ENCODE peak calls at places on chromosomes 7 and 10, in eight cellular contexts. One of them, this sample, is unnamed.

GRCh38 chr10:62071846-62072281 is 170.4 kb downstream of the ARID5B start:
- DNase-seq in fibroblast of lung: peak; percentile 81
- DNase-seq in mucosa of descending colon: no peak
- DNase-seq in transverse colon: no peak
- DNase-seq in mesendoderm: no peak
- DNase-seq in iPS DF 6.9: no peak
- DNase-seq in GM23248: peak; percentile 73
- DNase-seq in IMR-90: peak; percentile 78
- DNase-seq in this sample: no peak

GRCh38 chr7:12221414-12221813 is 10.3 kb downstream of the TMEM106B start:
- DNase-seq in fibroblast of lung: no peak
- DNase-seq in mesendoderm: no peak
- DNase-seq in iPS DF 6.9: no peak
- DNase-seq in IMR-90: no peak
- DNase-seq in mucosa of descending colon: no peak
- DNase-seq in transverse colon: no peak
- DNase-seq in GM23248: no peak
- DNase-seq in this sample: no peak

GRCh38 chr10:978826-979421 is 9.3 kb upstream of the GTPBP4 start:
- DNase-seq in fibroblast of lung: no peak
- DNase-seq in mucosa of descending colon: no peak
- DNase-seq in mesendoderm: no peak
- DNase-seq in GM23248: peak; percentile 26
- DNase-seq in IMR-90: no peak
- DNase-seq in transverse colon: no peak
- DNase-seq in iPS DF 6.9: no peak
- DNase-seq in this sample: no peak

GRCh38 chr10:93746844-93747284 is 10.9 kb upstream of the LGI1 start:
- DNase-seq in iPS DF 6.9: peak; percentile 41
- DNase-seq in transverse colon: peak; percentile 22
- DNase-seq in IMR-90: peak; percentile 89
- DNase-seq in GM23248: peak; percentile 83
- DNase-seq in fibroblast of lung: peak; percentile 98
- DNase-seq in mesendoderm: peak; percentile 97
- DNase-seq in mucosa of descending colon: peak; percentile 51
- DNase-seq in this sample: no peak

GRCh38 chr7:114630186-114630824 is 215.7 kb downstream of the FOXP2 start:
- DNase-seq in transverse colon: no peak
- DNase-seq in fibroblast of lung: no peak
- DNase-seq in GM23248: no peak
- DNase-seq in iPS DF 6.9: no peak
- DNase-seq in mesendoderm: peak; percentile 21
- DNase-seq in IMR-90: no peak
- DNase-seq in mucosa of descending colon: no peak
- DNase-seq in this sample: no peak

GRCh38 chr7:80630611-80631010 is 7.8 kb upstream of the CD36 start:
- DNase-seq in fibroblast of lung: peak; percentile 12
- DNase-seq in mesendoderm: no peak
- DNase-seq in IMR-90: peak; percentile 34
- DNase-seq in transverse colon: no peak
- DNase-seq in GM23248: no peak
- DNase-seq in mucosa of descending colon: no peak
- DNase-seq in iPS DF 6.9: no peak
- DNase-seq in this sample: no peak

GRCh38 chr10:73577788-73578187 is 13.4 kb downstream of the USP54 start:
- DNase-seq in iPS DF 6.9: no peak
- DNase-seq in transverse colon: peak; percentile 63
- DNase-seq in GM23248: peak; percentile 70
- DNase-seq in mucosa of descending colon: peak; percentile 45
- DNase-seq in IMR-90: peak; percentile 59
- DNase-seq in fibroblast of lung: peak; percentile 86
- DNase-seq in mesendoderm: peak; percentile 57
- DNase-seq in this sample: no peak

GRCh38 chr7:41114166-41114565 is 588.7 kb downstream of the INHBA start:
- DNase-seq in GM23248: peak; percentile 34
- DNase-seq in mucosa of descending colon: no peak
- DNase-seq in iPS DF 6.9: no peak
- DNase-seq in mesendoderm: no peak
- DNase-seq in transverse colon: no peak
- DNase-seq in fibroblast of lung: peak; percentile 70
- DNase-seq in IMR-90: peak; percentile 94
- DNase-seq in this sample: no peak

GRCh38 chr10:114879541-114880158 is 58.1 kb downstream of the FHIP2A start:
- DNase-seq in IMR-90: peak; percentile 16
- DNase-seq in GM23248: peak; percentile 49
- DNase-seq in mesendoderm: peak; percentile 80
- DNase-seq in transverse colon: peak; percentile 18
- DNase-seq in iPS DF 6.9: no peak
- DNase-seq in mucosa of descending colon: peak; percentile 19
- DNase-seq in fibroblast of lung: peak; percentile 17
- DNase-seq in this sample: no peak

GRCh38 chr7:132256721-132257212 is 319.5 kb downstream of the PLXNA4 start:
- DNase-seq in fibroblast of lung: no peak
- DNase-seq in transverse colon: no peak
- DNase-seq in GM23248: no peak
- DNase-seq in iPS DF 6.9: no peak
- DNase-seq in IMR-90: no peak
- DNase-seq in mesendoderm: no peak
- DNase-seq in mucosa of descending colon: no peak
- DNase-seq in this sample: no peak

GRCh38 chr7:2732959-2733584 is 45.1 kb downstream of the AMZ1 start:
- DNase-seq in mesendoderm: no peak
- DNase-seq in GM23248: peak; percentile 64
- DNase-seq in iPS DF 6.9: no peak
- DNase-seq in mucosa of descending colon: peak; percentile 41
- DNase-seq in fibroblast of lung: peak; percentile 78
- DNase-seq in IMR-90: peak; percentile 41
- DNase-seq in transverse colon: peak; percentile 46
- DNase-seq in this sample: no peak

GRCh38 chr10:77355844-77356243 is 281.8 kb downstream of the KCNMA1 start:
- DNase-seq in mesendoderm: no peak
- DNase-seq in fibroblast of lung: peak; percentile 79
- DNase-seq in mucosa of descending colon: no peak
- DNase-seq in transverse colon: no peak
- DNase-seq in iPS DF 6.9: no peak
- DNase-seq in GM23248: peak; percentile 90
- DNase-seq in IMR-90: peak; percentile 95
- DNase-seq in this sample: no peak

GRCh38 chr7:2824678-2825461 is 19.2 kb downstream of the GNA12 start:
- DNase-seq in transverse colon: no peak
- DNase-seq in mucosa of descending colon: no peak
- DNase-seq in mesendoderm: peak; percentile 73
- DNase-seq in fibroblast of lung: peak; percentile 78
- DNase-seq in iPS DF 6.9: peak; percentile 91
- DNase-seq in IMR-90: peak; percentile 37
- DNase-seq in GM23248: no peak
- DNase-seq in this sample: no peak

GRCh38 chr7:81462672-81463071 is 307.2 kb downstream of the HGF start:
- DNase-seq in fibroblast of lung: peak; percentile 69
- DNase-seq in mesendoderm: no peak
- DNase-seq in IMR-90: peak; percentile 85
- DNase-seq in mucosa of descending colon: no peak
- DNase-seq in GM23248: peak; percentile 60
- DNase-seq in iPS DF 6.9: no peak
- DNase-seq in transverse colon: no peak
- DNase-seq in this sample: no peak

GRCh38 chr10:130403153-130403890 is 267.1 kb downstream of the GLRX3 start:
- DNase-seq in fibroblast of lung: no peak
- DNase-seq in transverse colon: no peak
- DNase-seq in iPS DF 6.9: no peak
- DNase-seq in IMR-90: no peak
- DNase-seq in mesendoderm: no peak
- DNase-seq in GM23248: no peak
- DNase-seq in mucosa of descending colon: no peak
- DNase-seq in this sample: no peak

GRCh38 chr10:133257489-133258065 is 19.1 kb downstream of the ADAM8 start:
- DNase-seq in IMR-90: no peak
- DNase-seq in fibroblast of lung: peak; percentile 32
- DNase-seq in mesendoderm: peak; percentile 73
- DNase-seq in GM23248: peak; percentile 29
- DNase-seq in transverse colon: peak; percentile 84
- DNase-seq in iPS DF 6.9: no peak
- DNase-seq in mucosa of descending colon: peak; percentile 87
- DNase-seq in this sample: no peak

GRCh38 chr10:121914661-121915060 is 13.2 kb downstream of the ATE1 start:
- DNase-seq in iPS DF 6.9: no peak
- DNase-seq in mesendoderm: no peak
- DNase-seq in GM23248: no peak
- DNase-seq in fibroblast of lung: no peak
- DNase-seq in transverse colon: no peak
- DNase-seq in IMR-90: no peak
- DNase-seq in mucosa of descending colon: no peak
- DNase-seq in this sample: no peak

GRCh38 chr7:9407816-9408215 is 974.4 kb downstream of the NXPH1 start:
- DNase-seq in transverse colon: no peak
- DNase-seq in mesendoderm: no peak
- DNase-seq in GM23248: no peak
- DNase-seq in mucosa of descending colon: no peak
- DNase-seq in fibroblast of lung: peak; percentile 93
- DNase-seq in iPS DF 6.9: no peak
- DNase-seq in IMR-90: no peak
- DNase-seq in this sample: no peak

GRCh38 chr7:101258243-101258731 is 13.4 kb upstream of the FIS1 start:
- DNase-seq in mucosa of descending colon: no peak
- DNase-seq in GM23248: peak; percentile 28
- DNase-seq in transverse colon: no peak
- DNase-seq in IMR-90: no peak
- DNase-seq in iPS DF 6.9: no peak
- DNase-seq in mesendoderm: no peak
- DNase-seq in fibroblast of lung: no peak
- DNase-seq in this sample: no peak

GRCh38 chr10:52949899-52950298 is 177.3 kb upstream of the MBL2 start:
- DNase-seq in mesendoderm: peak; percentile 69
- DNase-seq in IMR-90: no peak
- DNase-seq in transverse colon: peak; percentile 13
- DNase-seq in mucosa of descending colon: peak; percentile 30
- DNase-seq in GM23248: no peak
- DNase-seq in fibroblast of lung: no peak
- DNase-seq in iPS DF 6.9: no peak
- DNase-seq in this sample: no peak

GRCh38 chr10:103445767-103446567 is 6.2 kb downstream of the CALHM2 start:
- DNase-seq in fibroblast of lung: peak; percentile 35
- DNase-seq in transverse colon: peak; percentile 31
- DNase-seq in iPS DF 6.9: no peak
- DNase-seq in IMR-90: peak; percentile 52
- DNase-seq in GM23248: peak; percentile 87
- DNase-seq in mucosa of descending colon: peak; percentile 28
- DNase-seq in mesendoderm: no peak
- DNase-seq in this sample: no peak

GRCh38 chr7:19464241-19464640 is 244.6 kb downstream of the POLR1F start:
- DNase-seq in iPS DF 6.9: no peak
- DNase-seq in IMR-90: peak; percentile 36
- DNase-seq in fibroblast of lung: peak; percentile 7
- DNase-seq in mesendoderm: no peak
- DNase-seq in GM23248: peak; percentile 9
- DNase-seq in transverse colon: no peak
- DNase-seq in mucosa of descending colon: no peak
- DNase-seq in this sample: no peak

GRCh38 chr10:131041361-131041916 is 270.1 kb downstream of the TCERG1L start:
- DNase-seq in GM23248: no peak
- DNase-seq in fibroblast of lung: no peak
- DNase-seq in IMR-90: no peak
- DNase-seq in mucosa of descending colon: no peak
- DNase-seq in transverse colon: no peak
- DNase-seq in mesendoderm: no peak
- DNase-seq in iPS DF 6.9: no peak
- DNase-seq in this sample: no peak

DNA sequence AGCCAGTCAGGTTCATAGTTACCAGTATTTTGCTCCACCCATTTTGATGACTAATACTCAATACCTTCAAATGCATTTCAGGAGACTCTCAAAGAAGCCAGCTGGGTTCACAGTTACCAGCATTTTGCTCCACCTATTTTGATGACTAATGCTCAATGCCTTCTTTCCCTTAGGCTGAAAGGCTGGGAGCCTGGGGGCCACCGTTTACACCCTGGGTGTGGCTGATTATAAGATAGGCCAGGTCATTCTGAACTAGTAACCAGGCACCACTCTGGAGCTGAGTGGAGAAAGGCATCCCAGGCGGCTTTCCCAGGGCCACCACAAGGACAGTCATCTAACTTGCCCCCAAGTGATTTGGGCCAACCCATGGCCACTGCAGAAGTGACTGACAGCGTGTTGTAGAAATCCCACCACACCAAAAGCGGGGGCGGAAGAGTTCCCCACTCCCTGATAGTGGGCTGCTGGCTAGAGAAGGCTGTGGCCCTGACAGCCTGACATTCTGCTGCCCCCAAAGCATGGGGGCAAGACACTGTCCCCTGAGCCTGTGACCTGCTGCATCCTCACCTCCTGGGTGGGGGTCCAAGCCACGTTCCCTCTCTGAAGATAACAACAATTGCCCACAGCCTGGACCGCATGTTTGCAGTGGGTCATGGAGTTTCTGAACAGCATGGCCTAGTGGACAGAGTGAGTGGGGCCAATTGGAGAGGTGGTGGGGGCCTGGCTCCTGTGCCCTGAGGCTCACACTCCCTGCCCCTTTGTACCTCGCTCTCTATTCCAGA is 23.0 kb upstream of the ZNF488 start:
- DNase-seq in GM23248: peak; percentile 80
- DNase-seq in fibroblast of lung: peak; percentile 88
- DNase-seq in mesendoderm: peak; percentile 97
- DNase-seq in mucosa of descending colon: no peak
- DNase-seq in IMR-90: peak; percentile 73
- DNase-seq in transverse colon: no peak
- DNase-seq in iPS DF 6.9: no peak
- DNase-seq in this sample: no peak
- H3K4me1 ChIP-seq in GM23248: peaks cover 32% of the 10 kb centered on the region
- H3K4me1 ChIP-seq in fibroblast of lung: peaks cover 16% of the 10 kb centered on the region
- H3K4me1 ChIP-seq in mesendoderm: peaks cover 13% of the 10 kb centered on the region
- H3K4me1 ChIP-seq in mucosa of descending colon: no peaks in the 10 kb centered on the region
- H3K4me1 ChIP-seq in IMR-90: peaks cover 26% of the 10 kb centered on the region
- H3K4me1 ChIP-seq in transverse colon: peaks cover 8% of the 10 kb centered on the region
- H3K4me1 ChIP-seq in iPS DF 6.9: peaks cover 15% of the 10 kb centered on the region
- H3K4me1 ChIP-seq in this sample: no peaks in the 10 kb centered on the region

GRCh38 chr10:124152139-124152780 is 58.9 kb upstream of the CHST15 start:
- DNase-seq in transverse colon: peak; percentile 49
- DNase-seq in mesendoderm: peak; percentile 66
- DNase-seq in fibroblast of lung: peak; percentile 89
- DNase-seq in mucosa of descending colon: peak; percentile 39
- DNase-seq in IMR-90: peak; percentile 19
- DNase-seq in iPS DF 6.9: no peak
- DNase-seq in GM23248: peak; percentile 86
- DNase-seq in this sample: no peak
- H3K4me3 ChIP-seq in transverse colon: no peak overlapping the region
- H3K4me3 ChIP-seq in mesendoderm: no peak overlapping the region
- H3K4me3 ChIP-seq in fibroblast of lung: no peak overlapping the region
- H3K4me3 ChIP-seq in mucosa of descending colon: no peak overlapping the region
- H3K4me3 ChIP-seq in IMR-90: no peak overlapping the region
- H3K4me3 ChIP-seq in iPS DF 6.9: no peak overlapping the region
- H3K4me3 ChIP-seq in GM23248: peak overlapping the region; percentile 35
- H3K4me3 ChIP-seq in this sample: no peak overlapping the region

GRCh38 chr10:119208553-119208940 is 1.2 kb downstream of the GRK5 start:
- DNase-seq in iPS DF 6.9: no peak
- DNase-seq in IMR-90: no peak
- DNase-seq in mucosa of descending colon: no peak
- DNase-seq in fibroblast of lung: peak; percentile 33
- DNase-seq in mesendoderm: no peak
- DNase-seq in transverse colon: no peak
- DNase-seq in GM23248: peak; percentile 70
- DNase-seq in this sample: no peak
- H3K4me1 ChIP-seq in iPS DF 6.9: peaks cover 1% of the 10 kb centered on the region
- H3K4me1 ChIP-seq in IMR-90: peaks cover 14% of the 10 kb centered on the region
- H3K4me1 ChIP-seq in mucosa of descending colon: peaks cover 24% of the 10 kb centered on the region
- H3K4me1 ChIP-seq in fibroblast of lung: peaks cover 14% of the 10 kb centered on the region
- H3K4me1 ChIP-seq in mesendoderm: peaks cover 8% of the 10 kb centered on the region
- H3K4me1 ChIP-seq in transverse colon: peaks cover 61% of the 10 kb centered on the region
- H3K4me1 ChIP-seq in GM23248: peaks cover 35% of the 10 kb centered on the region
- H3K4me1 ChIP-seq in this sample: peaks cover 46% of the 10 kb centered on the region

GRCh38 chr10:51244308-51244707 is 170.0 kb downstream of the PRKG1 start:
- DNase-seq in GM23248: peak; percentile 15
- DNase-seq in mesendoderm: peak; percentile 61
- DNase-seq in iPS DF 6.9: no peak
- DNase-seq in mucosa of descending colon: no peak
- DNase-seq in IMR-90: no peak
- DNase-seq in fibroblast of lung: peak; percentile 31
- DNase-seq in transverse colon: no peak
- DNase-seq in this sample: no peak
- H3K4me3 ChIP-seq in GM23248: peak overlapping the region; percentile 18
- H3K4me3 ChIP-seq in mesendoderm: no peak overlapping the region
- H3K4me3 ChIP-seq in iPS DF 6.9: no peak overlapping the region
- H3K4me3 ChIP-seq in mucosa of descending colon: no peak overlapping the region
- H3K4me3 ChIP-seq in IMR-90: no peak overlapping the region
- H3K4me3 ChIP-seq in fibroblast of lung: no peak overlapping the region
- H3K4me3 ChIP-seq in transverse colon: no peak overlapping the region
- H3K4me3 ChIP-seq in this sample: no peak overlapping the region

This sample was measured in CD8-positive, alpha-beta memory T cell.